ENCODE peak calls at places on chromosomes 16 and 17, in ten cellular contexts. F is heart left ventricle, J is endothelial cell of umbilical vein, L is suprapubic skin, Q is body of pancreas, W is gastrocnemius medialis, O is transverse colon, D is sigmoid colon, A is uterus, N is lower leg skin. G is an unnamed sample.

GRCh38 chr17:5580974-5581373 is 3.3 kb downstream of the NLRP1 start:
- DNase-seq in F (no peak), J (no peak), L (no peak), Q (no peak), W (no peak), O (no peak), D (no peak), A (no peak), N (no peak), G (no peak)

GRCh38 chr17:15453246-15453645 is 14.2 kb downstream of the CDRT4 start:
- DNase-seq in F (no peak), J (peak; percentile 34), L (no peak), Q (no peak), W (no peak), O (no peak), D (no peak), A (no peak), N (no peak), G (no peak)

GRCh38 chr16:50245417-50246298 is 20.7 kb upstream of the ADCY7 start:
- DNase-seq in F (no peak), J (peak; percentile 16), L (no peak), Q (peak; percentile 54), W (no peak), O (peak; percentile 68), D (no peak), A (no peak), N (peak; percentile 79), G (peak; percentile 75)

GRCh38 chr16:55759983-55760664 is 72.8 kb downstream of the CES1 start:
- DNase-seq in F (no peak), J (no peak), L (peak; percentile 66), Q (no peak), W (no peak), O (no peak), D (no peak), A (no peak), N (no peak), G (no peak)

GRCh38 chr17:48809182-48809581 is 7.8 kb downstream of the TTLL6 start:
- DNase-seq in F (no peak), J (no peak), L (no peak), Q (peak; percentile 27), W (no peak), O (peak; percentile 79), D (no peak), A (no peak), N (no peak), G (no peak)

GRCh38 chr17:38326996-38327792 is 16.6 kb downstream of the GPR179 start:
- DNase-seq in F (no peak), J (no peak), L (no peak), Q (no peak), W (no peak), O (no peak), D (no peak), A (no peak), N (no peak), G (peak; percentile 40)

GRCh38 chr17:40284085-40284713 is 3.5 kb upstream of the CDC6 start:
- DNase-seq in F (no peak), J (peak; percentile 73), L (no peak), Q (peak; percentile 32), W (no peak), O (peak; percentile 36), D (no peak), A (no peak), N (no peak), G (no peak)

GRCh38 chr17:27497696-27498095 is 41.4 kb downstream of the KSR1 start:
- DNase-seq in F (no peak), J (no peak), L (no peak), Q (no peak), W (no peak), O (no peak), D (no peak), A (no peak), N (peak; percentile 52), G (no peak)

GRCh38 chr17:37562016-37562745 is 47.0 kb downstream of the SYNRG start:
- DNase-seq in F (no peak), J (no peak), L (no peak), Q (no peak), W (no peak), O (no peak), D (no peak), A (no peak), N (no peak), G (no peak)

GRCh38 chr16:86634290-86634689 is 55.9 kb downstream of the FOXL1 start:
- DNase-seq in F (no peak), J (peak; percentile 32), L (no peak), Q (no peak), W (no peak), O (no peak), D (no peak), A (no peak), N (no peak), G (no peak)

GRCh38 chr16:75340715-75341500 is 89.5 kb upstream of the BCAR1 start:
- DNase-seq in F (no peak), J (peak; percentile 98), L (no peak), Q (no peak), W (no peak), O (no peak), D (no peak), A (no peak), N (no peak), G (no peak)

GRCh38 chr17:65531508-65532431 is 29.7 kb downstream of the AXIN2 start:
- DNase-seq in F (peak; percentile 66), J (no peak), L (peak; percentile 78), Q (peak; percentile 48), W (no peak), O (peak; percentile 63), D (peak; percentile 88), A (peak; percentile 84), N (no peak), G (no peak)

GRCh38 chr16:47817048-47817447 is 338.7 kb downstream of the ABCC12 start:
- DNase-seq in F (no peak), J (no peak), L (no peak), Q (no peak), W (no peak), O (no peak), D (no peak), A (no peak), N (no peak), G (no peak)

GRCh38 chr16:47815655-47816054 is 340.1 kb downstream of the ABCC12 start:
- DNase-seq in F (no peak), J (no peak), L (no peak), Q (no peak), W (no peak), O (no peak), D (no peak), A (no peak), N (no peak), G (no peak)
- TF ChIP-seq POLR2A in F (no peak), J (no peak), L (no peak), Q (no peak), W (no peak), O (no peak), D (no peak), A (no peak), N (no peak), G (no peak)

GRCh38 chr16:56895813-56896212 is 30.8 kb downstream of the SLC12A3 start:
- DNase-seq in F (no peak), J (no peak), L (no peak), Q (no peak), W (no peak), O (no peak), D (no peak), A (no peak), N (no peak), G (no peak)
- TF ChIP-seq POLR2A in F (no peak), J (no peak), L (no peak), Q (no peak), W (no peak), O (no peak), D (no peak), A (no peak), N (no peak), G (no peak)

GRCh38 chr16:70438325-70438982 is 446 bp downstream of the ST3GAL2 start:
- DNase-seq in F (peak; percentile 75), J (no peak), L (no peak), Q (no peak), W (no peak), O (peak; percentile 37), D (no peak), A (peak; percentile 60), N (no peak), G (peak; percentile 58)

GRCh38 chr16:70441406-70441990 is 2.6 kb upstream of the ST3GAL2 start:
- DNase-seq in F (no peak), J (no peak), L (no peak), Q (no peak), W (no peak), O (no peak), D (no peak), A (no peak), N (no peak), G (no peak)

GRCh38 chr16:70437582-70438324 is 1.1 kb downstream of the ST3GAL2 start:
- DNase-seq in F (no peak), J (peak; percentile 54), L (no peak), Q (no peak), W (no peak), O (no peak), D (no peak), A (no peak), N (no peak), G (peak; percentile 63)

GRCh38 chr16:70437017-70437581 is 1.8 kb downstream of the ST3GAL2 start:
- DNase-seq in F (no peak), J (peak; percentile 90), L (no peak), Q (no peak), W (no peak), O (no peak), D (no peak), A (peak; percentile 56), N (no peak), G (peak; percentile 85)

GRCh38 chr16:70438983-70439862 is at the start of gene ST3GAL2:
- DNase-seq in F (peak; percentile 98), J (peak; percentile 95), L (peak; percentile 95), Q (peak; percentile 88), W (peak; percentile 89), O (peak; percentile 93), D (peak; percentile 98), A (peak; percentile 95), N (peak; percentile 90), G (peak; percentile 97)
- TF ChIP-seq POLR2A in F (no peak), J (peak; percentile 34), L (no peak), Q (peak; percentile 15), W (peak; percentile 35), O (no peak), D (no peak), A (peak; percentile 20), N (no peak), G (no peak)

GRCh38 chr17:81666092-81666341 is 388 bp downstream of the OXLD1 start:
- DNase-seq in F (no peak), J (no peak), L (no peak), Q (no peak), W (no peak), O (no peak), D (no peak), A (no peak), N (no peak), G (no peak)

GRCh38 chr17:81666342-81667191 is at the start of the genes CCDC137 and OXLD1:
- DNase-seq in F (peak; percentile 98), J (peak; percentile 95), L (peak; percentile 97), Q (peak; percentile 96), W (peak; percentile 93), O (peak; percentile 97), D (peak; percentile 98), A (peak; percentile 96), N (peak; percentile 93), G (peak; percentile 98)

GRCh38 chr17:81667754-81668153 is 1.2 kb downstream of the CCDC137 start:
- DNase-seq in F (no peak), J (no peak), L (no peak), Q (no peak), W (no peak), O (no peak), D (no peak), A (no peak), N (peak; percentile 52), G (peak; percentile 62)

GRCh38 chr17:81664051-81664470 is 2.3 kb downstream of the OXLD1 start:
- DNase-seq in F (no peak), J (no peak), L (no peak), Q (no peak), W (no peak), O (no peak), D (no peak), A (no peak), N (no peak), G (no peak)

GRCh38 chr17:81665205-81666091 is 957 bp downstream of the OXLD1 start:
- DNase-seq in F (no peak), J (no peak), L (no peak), Q (no peak), W (no peak), O (peak; percentile 39), D (peak; percentile 61), A (no peak), N (no peak), G (peak; percentile 66)
- TF ChIP-seq POLR2A in F (no peak), J (peak; percentile 16), L (no peak), Q (no peak), W (no peak), O (no peak), D (no peak), A (no peak), N (no peak), G (peak; percentile 30)

G was measured in NB4.